ENCODE peak calls at places on chromosomes 13 and 19, in eight cellular contexts. Y is hypothalamus, G is neural crest cell, F is AG04450, I is SW480, J is NCI-H2081, L is NCI-H2227 treated with DMSO at 0.1 percent for 48 hours, O is ACHN. M is an unnamed sample.

GRCh38 chr19:39951686-39952085 is 17.3 kb upstream of the FCGBP start:
- DNase-seq in Y (no peak), G (no peak), F (no peak), I (no peak), J (no peak), L (no peak), O (peak), M (no peak)

GRCh38 chr19:4082172-4082571 is 15.5 kb upstream of the ZBTB7A start:
- DNase-seq in Y (no peak), G (no peak), F (no peak), I (no peak), J (no peak), L (no peak), O (no peak), M (no peak)

GRCh38 chr19:45179848-45180370 is 1.3 kb downstream of the BLOC1S3 start:
- DNase-seq in Y (no peak), G (no peak), F (no peak), I (no peak), J (no peak), L (no peak), O (no peak), M (no peak)

GRCh38 chr19:39264306-39265290 is 3.6 kb upstream of the IFNL2 start:
- DNase-seq in Y (no peak), G (peak), F (no peak), I (no peak), J (no peak), L (no peak), O (no peak), M (no peak)

GRCh38 chr19:38559428-38560401 is 58.0 kb downstream of the MAP4K1 start:
- DNase-seq in Y (no peak), G (no peak), F (no peak), I (no peak), J (no peak), L (no peak), O (peak), M (no peak)

GRCh38 chr19:31438401-31439269 is 89.4 kb upstream of the TSHZ3 start:
- DNase-seq in Y (no peak), G (no peak), F (no peak), I (no peak), J (no peak), L (no peak), O (no peak), M (no peak)

GRCh38 chr13:99374994-99375805 is 68.0 kb upstream of the GPR183 start:
- DNase-seq in Y (no peak), G (no peak), F (no peak), I (no peak), J (no peak), L (no peak), O (no peak), M (no peak)

GRCh38 chr19:10699650-10700335 is 1.4 kb upstream of the QTRT1 start:
- DNase-seq in Y (no peak), G (peak), F (peak), I (peak), J (peak), L (peak), O (peak), M (no peak)

GRCh38 chr13:27954406-27954851 is 14.7 kb downstream of the CDX2 start:
- DNase-seq in Y (no peak), G (no peak), F (no peak), I (peak), J (no peak), L (no peak), O (no peak), M (no peak)

GRCh38 chr13:75316427-75316826 is 165.5 kb downstream of the TBC1D4 start:
- DNase-seq in Y (no peak), G (no peak), F (no peak), I (no peak), J (no peak), L (no peak), O (no peak), M (no peak)

GRCh38 chr13:113623491-113624234 is 34.3 kb downstream of the ATP4B start:
- DNase-seq in Y (no peak), G (peak), F (no peak), I (no peak), J (no peak), L (no peak), O (no peak), M (no peak)

GRCh38 chr19:55088021-55088451 is 12.4 kb downstream of the EPS8L1 start:
- DNase-seq in Y (no peak), G (no peak), F (no peak), I (no peak), J (no peak), L (no peak), O (no peak), M (no peak)

GRCh38 chr13:47033216-47033615 is 136.4 kb upstream of the HTR2A start:
- DNase-seq in Y (no peak), G (no peak), F (no peak), I (no peak), J (no peak), L (no peak), O (no peak), M (no peak)

GRCh38 chr13:64819081-64819480 is 2411.1 kb downstream of the PCDH9 start:
- DNase-seq in Y (no peak), G (no peak), F (no peak), I (no peak), J (no peak), L (no peak), O (no peak), M (no peak)